ENCODE peak calls at places on chromosomes 12 and 14, in four cellular contexts. Y is cardiac fibroblast, J is tibial nerve, Z is MCF 10A. I is an unnamed sample.

GRCh38 chr14:35335388-35336092 is 43.4 kb downstream of the PSMA6 start:
- DNase-seq in J (no peak), Y (peak), Z (peak), I (no peak)

GRCh38 chr12:54981796-54982195 is 2.8 kb downstream of the TESPA1 start:
- DNase-seq in Y (no peak), J (no peak), Z (no peak), I (no peak)

GRCh38 chr12:66638666-66639065 is 40.2 kb downstream of the GRIP1 start:
- DNase-seq in Y (no peak), J (no peak), Z (no peak), I (no peak)

GRCh38 chr12:77940011-77940423 is 109.3 kb downstream of the NAV3 start:
- DNase-seq in J (no peak), Z (peak), Y (peak), I (no peak)

GRCh38 chr14:23052182-23052623 is 5.1 kb downstream of the CDH24 start:
- DNase-seq in Y (no peak), J (no peak), Z (no peak), I (no peak)

GRCh38 chr14:72828604-72829003 is 65.3 kb downstream of the DPF3 start:
- DNase-seq in Z (no peak), J (no peak), Y (no peak), I (no peak)

GRCh38 chr12:94590428-94590827 is 59.9 kb downstream of the TMCC3 start:
- DNase-seq in Y (no peak), J (no peak), Z (no peak), I (no peak)

GRCh38 chr14:91317381-91318313 is 73.1 kb upstream of the GPR68 start:
- DNase-seq in J (peak), Z (peak), Y (peak), I (no peak)

GRCh38 chr14:45426685-45427282 is 173.8 kb upstream of the MIS18BP1 start:
- DNase-seq in Y (peak), Z (peak), J (no peak), I (no peak)

GRCh38 chr14:64971890-64972785 is at the start of gene RAB15:
- DNase-seq in Y (no peak), J (no peak), Z (no peak), I (peak)

GRCh38 chr14:61950340-61950739 is 188.1 kb downstream of the SNAPC1 start:
- DNase-seq in Z (no peak), J (no peak), Y (peak), I (no peak)

GRCh38 chr14:89723930-89724915 is 230.3 kb downstream of the EFCAB11 start:
- DNase-seq in J (no peak), Y (no peak), Z (no peak), I (no peak)

GRCh38 chr12:6084969-6085450 is 39.5 kb downstream of the VWF start:
- DNase-seq in Z (no peak), J (no peak), Y (no peak), I (no peak)

GRCh38 chr14:48304729-48305128 is 629.3 kb upstream of the MDGA2 start:
- DNase-seq in J (no peak), Y (no peak), Z (no peak), I (no peak)
- TF ChIP-seq CTCF in J (no peak), Y (no peak), Z (no peak), I (no peak)

GRCh38 chr14:104293851-104294627 is 155.7 kb downstream of the KIF26A start:
- DNase-seq in Z (peak), J (no peak), Y (no peak), I (peak)
- TF ChIP-seq CTCF in Z (peak), J (no peak), Y (no peak), I (no peak)

DNA sequence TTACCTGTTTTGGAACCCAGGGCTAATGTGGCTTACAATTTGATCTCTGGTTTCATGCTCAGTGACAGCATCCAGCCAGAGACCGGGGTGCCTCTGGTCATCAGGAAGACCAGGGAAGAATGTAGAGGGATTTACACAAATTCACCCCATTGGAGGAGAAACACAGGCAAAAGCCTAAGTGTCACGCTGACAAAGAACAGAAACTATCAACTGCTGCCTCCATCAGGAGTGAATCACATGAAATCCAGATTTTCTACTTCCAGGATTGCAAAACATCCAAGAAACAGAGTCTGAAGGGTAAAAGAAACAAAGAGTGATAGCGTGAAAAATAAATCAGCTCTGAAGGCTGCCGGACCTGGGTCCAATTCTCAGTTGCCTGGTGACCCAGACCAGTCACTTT is 136.1 kb upstream of the MAP1LC3B2 start:
- DNase-seq in Y (peak), Z (peak), J (no peak), I (no peak)
- TF ChIP-seq CTCF in Y (no peak), Z (no peak), J (no peak), I (no peak)

GRCh38 chr14:54489318-54489683 is 521 bp upstream of the GMFB start:
- DNase-seq in Z (no peak), J (no peak), Y (no peak), I (no peak)

GRCh38 chr14:54487771-54488170 is 1.0 kb downstream of the GMFB start:
- DNase-seq in Z (peak), J (no peak), Y (peak), I (no peak)

GRCh38 chr14:54489731-54490447 is 1.1 kb upstream of the GMFB start:
- DNase-seq in Y (no peak), J (no peak), Z (no peak), I (no peak)

GRCh38 chr14:54488318-54488645 is 498 bp downstream of the GMFB start:
- DNase-seq in Z (no peak), Y (no peak), J (no peak), I (no peak)

GRCh38 chr14:54488646-54489317 is at the start of gene GMFB:
- DNase-seq in Y (peak), J (peak), Z (peak), I (peak)
- TF ChIP-seq CTCF in Y (peak), J (peak), Z (peak), I (no peak)

GRCh38 chr14:106513302-106513701 is 986.9 kb downstream of the TMEM121 start:
- DNase-seq in Z (no peak), Y (no peak), J (no peak), I (no peak)

GRCh38 chr14:106522990-106523389 is 996.6 kb downstream of the TMEM121 start:
- DNase-seq in J (no peak), Z (no peak), Y (no peak), I (no peak)

DNA sequence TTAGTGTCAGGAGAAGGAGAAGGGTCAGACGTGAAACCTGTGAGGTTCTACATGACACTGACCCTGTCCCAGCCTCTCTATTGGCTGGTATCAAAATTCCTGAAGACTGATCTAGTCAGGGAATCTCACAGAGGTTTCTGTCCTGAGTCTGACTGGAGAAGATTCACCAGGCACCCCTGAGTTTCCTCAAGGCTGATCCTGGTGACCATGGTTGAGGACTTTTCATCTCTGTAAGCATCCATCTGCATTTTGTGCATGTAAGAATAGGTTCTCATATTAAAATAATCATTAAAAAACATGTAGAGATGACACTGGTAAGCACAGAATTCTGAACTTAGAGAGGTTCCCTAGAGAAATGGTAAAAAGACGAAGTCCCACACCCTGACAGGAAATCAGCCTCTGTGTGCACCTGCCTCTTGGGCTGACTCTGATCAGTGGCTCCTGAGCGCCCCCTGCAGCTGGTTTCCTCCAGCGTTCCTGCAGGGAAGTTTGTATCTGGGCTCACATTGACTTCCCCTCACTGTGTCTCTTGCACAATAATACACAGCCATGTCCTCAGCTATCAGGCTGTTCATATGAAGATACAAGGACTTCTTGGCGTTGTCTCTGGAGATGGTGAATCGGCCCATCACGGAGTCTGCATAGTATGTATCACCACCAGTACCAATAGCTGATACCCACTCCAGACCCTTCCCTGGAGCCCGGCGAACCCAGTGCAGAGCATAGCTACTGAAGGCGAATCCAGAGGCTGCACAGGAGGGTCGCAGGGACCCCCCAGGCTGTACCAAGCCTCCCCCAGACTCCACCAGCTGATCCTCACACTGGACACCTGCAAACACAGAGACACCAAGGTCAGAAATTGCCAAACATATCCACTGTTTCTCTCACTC is 991.9 kb downstream of the TMEM121 start:
- DNase-seq in Z (peak), Y (no peak), J (peak), I (no peak)
- TF ChIP-seq CTCF in Z (peak), Y (no peak), J (peak), I (no peak)

DNA sequence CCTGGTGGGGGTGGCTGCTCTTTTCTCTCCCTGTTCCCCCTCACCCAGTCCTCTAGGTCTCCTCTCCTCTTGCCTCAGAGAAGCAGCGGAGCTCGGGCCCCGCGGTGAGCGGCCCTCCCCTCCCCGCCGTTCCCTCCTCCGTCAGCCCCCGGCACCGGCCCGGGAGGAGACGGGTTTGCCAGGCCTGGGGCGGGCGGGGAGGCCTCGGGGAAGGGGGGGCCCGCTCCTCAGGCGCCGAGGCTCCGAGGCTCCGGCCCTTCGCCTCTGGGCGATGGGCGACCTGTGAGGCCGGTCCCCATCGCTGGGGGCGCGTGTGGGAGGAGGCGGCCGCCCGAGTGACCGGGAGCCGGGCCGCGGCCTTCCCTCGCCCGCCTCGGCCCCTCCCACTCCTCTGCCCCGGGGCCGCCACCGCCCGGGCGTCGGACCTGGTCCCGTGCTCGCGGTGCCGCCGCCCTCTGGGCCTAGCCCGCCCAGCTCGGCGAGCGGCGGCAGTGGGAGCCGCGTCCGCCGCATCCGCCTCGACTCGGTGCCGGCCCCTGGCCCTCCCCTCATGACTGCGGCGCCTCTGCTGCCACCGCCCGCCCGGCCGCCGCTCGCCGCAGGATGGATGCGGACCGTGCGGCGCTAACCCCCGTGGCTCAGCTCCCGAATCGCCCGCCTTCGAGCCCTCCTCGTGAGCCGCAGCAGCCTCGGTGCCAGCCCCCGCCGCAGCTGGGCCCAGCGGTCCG is 458 bp downstream of the WNK1 start:
- DNase-seq in Z (peak), J (peak), Y (peak), I (peak)
- TF ChIP-seq CTCF in Z (no peak), J (no peak), Y (peak), I (no peak)

GRCh38 chr14:105376521-105377440 is 21.6 kb upstream of the TEX22 start:
- DNase-seq in Z (no peak), J (no peak), Y (no peak), I (no peak)

GRCh38 chr14:105377555-105378182 is 20.7 kb upstream of the TEX22 start:
- DNase-seq in Z (no peak), Y (no peak), J (no peak), I (no peak)

GRCh38 chr14:105375635-105376057 is 22.7 kb upstream of the TEX22 start:
- DNase-seq in J (no peak), Z (no peak), Y (peak), I (no peak)

GRCh38 chr14:105378199-105378598 is 20.1 kb upstream of the TEX22 start:
- DNase-seq in Y (no peak), J (no peak), Z (no peak), I (no peak)

GRCh38 chr14:105374389-105374788 is 23.9 kb upstream of the TEX22 start:
- DNase-seq in Y (no peak), J (no peak), Z (peak), I (no peak)
- TF ChIP-seq CTCF in Y (no peak), J (no peak), Z (no peak), I (no peak)

DNA sequence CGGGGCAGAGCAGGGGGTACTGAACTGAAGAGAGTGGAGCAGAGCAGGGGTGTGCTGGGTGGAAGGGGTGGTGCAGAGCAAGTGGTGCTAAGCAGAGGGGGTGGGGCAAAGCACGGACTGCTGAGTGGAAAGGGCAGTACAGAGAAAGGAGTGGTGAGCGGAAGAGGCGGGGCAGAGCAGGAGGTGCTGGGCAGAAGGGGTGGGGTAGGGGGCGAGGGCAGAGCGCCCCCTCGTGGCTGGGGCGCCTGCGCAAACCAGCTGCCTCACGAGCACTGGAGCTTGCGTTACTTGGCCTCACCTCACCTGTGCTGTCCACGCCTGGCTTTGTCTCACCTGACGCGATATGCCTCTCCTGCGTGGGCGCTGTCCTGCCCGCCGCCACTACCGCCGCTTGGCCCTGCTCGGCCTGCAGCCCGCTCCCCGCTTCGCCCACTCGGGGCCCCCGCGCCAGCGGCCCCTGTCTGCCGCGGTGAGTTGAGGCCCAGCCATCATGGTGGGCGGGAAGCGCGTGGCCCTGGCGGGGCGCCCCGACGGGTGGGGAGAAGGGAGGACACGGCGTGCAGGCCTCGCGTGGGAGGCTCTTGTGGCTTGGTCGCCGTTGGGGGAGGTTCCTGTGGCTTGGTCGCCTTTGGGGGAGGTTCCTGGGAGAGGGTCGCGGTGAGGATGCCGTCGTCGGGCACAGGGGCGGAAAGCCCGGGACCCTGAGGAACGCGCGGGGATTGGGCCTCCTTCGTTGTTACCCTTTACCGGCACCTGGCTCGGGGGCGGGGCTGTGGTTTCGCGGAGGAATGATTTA is at the start of gene COX8C:
- DNase-seq in Y (no peak), Z (no peak), J (no peak), I (no peak)
- TF ChIP-seq CTCF in Y (no peak), Z (no peak), J (no peak), I (no peak)

DNA sequence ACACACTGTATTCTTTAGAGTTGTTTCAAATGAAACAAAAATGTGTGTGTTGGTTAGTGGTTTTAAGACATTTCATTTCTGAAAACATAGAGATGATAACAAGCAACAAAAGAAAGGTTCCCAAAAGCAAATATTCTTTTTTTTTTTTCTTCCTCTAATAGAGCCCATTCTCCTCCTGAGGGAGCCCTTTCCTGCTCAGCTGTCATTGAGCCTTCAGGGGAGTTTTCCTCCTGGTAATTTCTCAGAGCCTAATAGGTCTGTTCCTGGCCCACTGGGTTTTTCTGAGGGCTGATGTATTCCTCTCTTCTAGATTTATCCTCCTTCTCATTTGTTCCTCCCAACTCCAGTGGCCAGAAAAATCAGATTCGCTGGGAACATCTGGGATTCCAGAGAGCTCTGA is 654.5 kb downstream of the NOVA1 start:
- DNase-seq in J (no peak), Z (no peak), Y (no peak), I (no peak)
- TF ChIP-seq CTCF in J (no peak), Z (no peak), Y (no peak), I (no peak)

GRCh38 chr12:26831959-26832816 is 806 bp downstream of the ITPR2 start:
- DNase-seq in Y (peak), Z (peak), J (peak), I (peak)
- TF ChIP-seq CTCF in Y (no peak), Z (no peak), J (no peak), I (no peak)

I was measured in mesothelial cell of epicardium.